ENCODE peak calls at places on chromosomes 12 and 14, in nine cellular contexts. T is GM20000, Y is stomach, W is choroid plexus epithelial cell, Q is tibial nerve, X is IMR-90, L is foreskin keratinocyte, J is HCT116, D is transverse colon. P is an unnamed sample.

GRCh38 chr12:53599579-53599978 is 26.6 kb downstream of the ATF7 start:
- DNase-seq in D (no peak), T (no peak), W (peak; percentile 26), Q (no peak), Y (no peak), X (no peak), J (no peak), L (no peak), P (no peak)

GRCh38 chr12:74626397-74626796 is 88.8 kb downstream of the ATXN7L3B start:
- DNase-seq in L (no peak), D (no peak), W (no peak), T (no peak), Q (no peak), Y (no peak), X (no peak), J (no peak), P (no peak)

GRCh38 chr12:66129934-66130266 is 650 bp downstream of the LLPH start:
- DNase-seq in D (no peak), W (peak; percentile 58), Y (no peak), J (no peak), Q (no peak), X (no peak), L (no peak), T (no peak), P (no peak)

GRCh38 chr12:122834229-122834920 is 882 bp upstream of the HIP1R start:
- DNase-seq in Y (peak; percentile 64), Q (peak; percentile 33), T (peak; percentile 55), L (no peak), D (peak; percentile 55), X (peak; percentile 44), J (peak; percentile 35), W (peak; percentile 57), P (no peak)

GRCh38 chr12:53133722-53134121 is 30.4 kb downstream of the SOAT2 start:
- DNase-seq in L (no peak), T (no peak), X (no peak), W (no peak), Q (no peak), D (no peak), Y (no peak), J (no peak), P (no peak)

GRCh38 chr12:6110006-6110405 is 14.5 kb downstream of the VWF start:
- DNase-seq in W (no peak), J (no peak), L (no peak), Y (no peak), D (no peak), Q (no peak), T (no peak), X (peak; percentile 20), P (no peak)

GRCh38 chr12:7021956-7022355 is 3.7 kb upstream of the LPCAT3 start:
- DNase-seq in X (no peak), D (no peak), Q (no peak), J (no peak), W (no peak), T (no peak), L (no peak), Y (no peak), P (no peak)

GRCh38 chr14:63492391-63492790 is 50.8 kb downstream of the PPP2R5E start:
- DNase-seq in Q (no peak), T (no peak), D (no peak), J (no peak), X (peak; percentile 80), Y (no peak), W (peak; percentile 42), L (peak; percentile 90), P (no peak)

GRCh38 chr12:132449565-132450390 is 40.2 kb upstream of the FBRSL1 start:
- DNase-seq in W (no peak), Y (no peak), Q (no peak), X (no peak), D (peak; percentile 43), T (peak; percentile 80), L (no peak), J (no peak), P (no peak)

GRCh38 chr14:68667313-68667791 is 125.5 kb downstream of the ZFP36L1 start:
- DNase-seq in T (no peak), X (peak; percentile 64), D (no peak), L (no peak), W (peak; percentile 39), Y (no peak), J (no peak), Q (no peak), P (no peak)

GRCh38 chr14:53306267-53306721 is 153.2 kb upstream of the DDHD1 start:
- DNase-seq in L (no peak), T (peak; percentile 55), J (peak; percentile 28), W (peak; percentile 77), X (peak; percentile 69), D (peak; percentile 22), Y (peak; percentile 34), Q (peak; percentile 46), P (no peak)

GRCh38 chr12:116982721-116983502 is 72.2 kb downstream of the FBXW8 start:
- DNase-seq in L (no peak), W (peak; percentile 26), T (no peak), Y (no peak), D (no peak), X (peak; percentile 95), J (no peak), Q (no peak), P (no peak)

GRCh38 chr12:14643247-14643646 is 53.2 kb downstream of the GUCY2C start:
- DNase-seq in X (no peak), T (no peak), W (peak; percentile 1), J (no peak), Y (no peak), D (no peak), Q (no peak), L (no peak), P (no peak)

GRCh38 chr12:24014853-24015590 is 65.6 kb upstream of the SOX5 start:
- DNase-seq in X (no peak), Q (no peak), D (no peak), J (no peak), Y (no peak), L (no peak), T (no peak), W (no peak), P (no peak)

GRCh38 chr12:24014240-24014639 is 64.8 kb upstream of the SOX5 start:
- DNase-seq in L (no peak), Q (no peak), T (no peak), X (no peak), W (no peak), J (no peak), D (no peak), Y (no peak), P (no peak)

GRCh38 chr12:24015771-24016170 is 66.3 kb upstream of the SOX5 start:
- DNase-seq in Q (no peak), T (no peak), X (no peak), D (no peak), Y (no peak), J (no peak), W (no peak), L (no peak), P (no peak)

GRCh38 chr12:24011927-24012326 is 62.5 kb upstream of the SOX5 start:
- DNase-seq in X (no peak), T (no peak), J (no peak), Q (no peak), Y (no peak), D (no peak), L (no peak), W (peak; percentile 11), P (no peak)

DNA sequence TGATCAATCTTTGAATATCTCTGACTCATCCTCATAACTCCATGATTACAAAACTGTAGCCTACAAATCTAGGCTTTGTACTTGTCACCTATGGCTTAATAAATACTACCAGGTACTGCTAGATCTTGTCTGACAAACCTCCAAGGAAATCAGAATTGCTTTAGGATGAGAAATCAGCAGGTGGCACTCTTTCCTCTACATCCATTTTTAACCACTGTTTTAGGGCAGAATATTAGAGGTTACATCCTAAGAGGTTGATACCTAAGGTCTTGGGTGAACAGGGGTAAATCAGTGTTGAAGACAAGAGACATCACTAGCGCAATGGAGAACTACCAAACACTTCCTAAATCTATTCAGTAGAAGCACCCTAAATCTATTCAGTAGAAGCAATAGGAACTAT is 63.1 kb upstream of the SOX5 start:
- DNase-seq in W (peak; percentile 44), L (peak; percentile 4), X (peak; percentile 23), Q (no peak), J (no peak), Y (no peak), D (no peak), T (no peak), P (no peak)
- TF ChIP-seq CTCF in W (peak; percentile 43), L (peak; percentile 47), X (peak; percentile 42), Q (no peak), J (no peak), Y (no peak), D (no peak), T (no peak), P (peak; percentile 14)

GRCh38 chr12:49588761-49589516 is 16.5 kb downstream of the FAM186B start:
- DNase-seq in T (no peak), L (peak; percentile 2), X (no peak), J (no peak), Y (no peak), W (no peak), Q (no peak), D (no peak), P (no peak)
- TF ChIP-seq CTCF in T (no peak), L (no peak), X (no peak), J (no peak), Y (no peak), W (no peak), Q (no peak), D (no peak), P (no peak)

GRCh38 chr14:41825622-41826021 is 218.9 kb downstream of the LRFN5 start:
- DNase-seq in X (no peak), D (no peak), Y (no peak), J (no peak), Q (no peak), W (no peak), T (no peak), L (no peak), P (no peak)

GRCh38 chr14:41824441-41824840 is 217.8 kb downstream of the LRFN5 start:
- DNase-seq in T (no peak), X (no peak), J (no peak), Y (no peak), L (no peak), Q (no peak), W (no peak), D (no peak), P (no peak)
- TF ChIP-seq CTCF in T (no peak), X (no peak), J (peak; percentile 32), Y (no peak), L (no peak), Q (no peak), W (peak; percentile 28), D (no peak), P (no peak)

DNA sequence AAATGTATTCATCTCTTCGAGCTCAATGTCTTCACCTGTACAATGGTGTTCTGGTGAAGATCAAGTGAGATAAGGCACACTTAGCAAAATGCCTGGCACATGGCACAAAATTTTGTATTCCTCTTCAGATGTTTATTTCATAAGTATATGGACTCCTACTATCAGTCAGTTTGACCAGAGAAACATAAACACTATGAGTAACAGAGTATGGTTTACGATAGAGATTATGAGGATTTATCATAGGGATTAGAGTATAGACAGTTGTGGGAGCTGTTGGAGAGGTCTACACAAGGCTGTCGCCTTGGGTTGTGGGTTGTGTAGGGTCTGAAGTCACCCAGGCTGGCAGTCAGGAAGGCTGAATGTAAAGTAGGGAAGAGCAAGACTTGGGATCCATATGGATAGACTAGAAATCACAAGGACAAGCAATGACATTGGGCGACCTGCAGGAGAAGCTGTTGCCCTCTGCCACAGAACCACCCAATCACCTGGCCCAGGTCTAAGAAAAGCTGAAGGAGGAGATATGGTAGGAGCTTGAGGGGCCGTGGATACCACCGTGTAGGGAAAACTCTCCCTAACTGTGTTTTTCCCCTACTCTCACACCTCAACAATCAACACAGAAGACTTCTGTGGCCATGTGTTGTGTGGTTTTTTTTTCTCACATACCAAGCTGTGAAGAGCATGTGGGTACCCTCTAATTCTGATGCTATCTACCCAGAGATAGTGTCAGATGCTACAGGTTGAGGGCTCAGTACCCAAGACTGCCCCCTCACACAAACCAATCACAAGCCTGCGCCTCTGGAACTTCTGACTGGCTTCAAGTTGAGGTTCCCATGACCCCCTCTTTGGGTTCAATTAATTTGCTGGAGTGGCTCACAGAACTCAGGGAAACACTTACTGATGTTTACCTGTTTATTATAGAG is 27.2 kb upstream of the RESF1 start:
- DNase-seq in Q (no peak), Y (no peak), L (no peak), T (no peak), X (no peak), D (no peak), W (no peak), J (no peak), P (no peak)
- TF ChIP-seq CTCF in Q (no peak), Y (no peak), L (no peak), T (no peak), X (no peak), D (no peak), W (no peak), J (no peak), P (no peak)

P was measured in D721Med.